ENCODE peak calls at places on chromosomes 6 and 20, in five cellular contexts. One of them, this sample, is unnamed.

GRCh38 chr6:165616116-165616515 is 46.9 kb downstream of the PDE10A start:
- DNase-seq in head of caudate nucleus: no peak
- DNase-seq in GM23338: no peak
- DNase-seq in AG08395: peak
- DNase-seq in mucosa of descending colon: no peak
- DNase-seq in this sample: no peak

GRCh38 chr20:15547109-15547508 is 1026.1 kb downstream of the KIF16B start:
- DNase-seq in mucosa of descending colon: no peak
- DNase-seq in GM23338: no peak
- DNase-seq in AG08395: no peak
- DNase-seq in head of caudate nucleus: no peak
- DNase-seq in this sample: no peak

GRCh38 chr20:36063916-36064660 is 90.5 kb upstream of the EPB41L1 start:
- DNase-seq in head of caudate nucleus: peak
- DNase-seq in AG08395: no peak
- DNase-seq in mucosa of descending colon: no peak
- DNase-seq in GM23338: no peak
- DNase-seq in this sample: no peak

GRCh38 chr6:119207973-119208725 is 129.7 kb upstream of the FAM184A start:
- DNase-seq in mucosa of descending colon: no peak
- DNase-seq in GM23338: no peak
- DNase-seq in head of caudate nucleus: no peak
- DNase-seq in AG08395: peak
- DNase-seq in this sample: no peak

GRCh38 chr6:145483191-145483996 is 251.9 kb downstream of the EPM2A start:
- DNase-seq in GM23338: peak
- DNase-seq in AG08395: no peak
- DNase-seq in mucosa of descending colon: no peak
- DNase-seq in head of caudate nucleus: no peak
- DNase-seq in this sample: no peak

GRCh38 chr20:34824026-34824860 is 1.2 kb downstream of the NCOA6 start:
- DNase-seq in mucosa of descending colon: peak
- DNase-seq in head of caudate nucleus: peak
- DNase-seq in GM23338: peak
- DNase-seq in AG08395: peak
- DNase-seq in this sample: peak

GRCh38 chr6:73811706-73812105 is 115.7 kb downstream of the CD109 start:
- DNase-seq in head of caudate nucleus: no peak
- DNase-seq in AG08395: no peak
- DNase-seq in mucosa of descending colon: no peak
- DNase-seq in GM23338: no peak
- DNase-seq in this sample: no peak

GRCh38 chr6:154792761-154793160 is 59.5 kb downstream of the SCAF8 start:
- DNase-seq in head of caudate nucleus: no peak
- DNase-seq in GM23338: no peak
- DNase-seq in mucosa of descending colon: no peak
- DNase-seq in AG08395: no peak
- DNase-seq in this sample: no peak

GRCh38 chr20:18496740-18497592 is at the start of gene RBBP9:
- DNase-seq in head of caudate nucleus: peak
- DNase-seq in AG08395: peak
- DNase-seq in mucosa of descending colon: peak
- DNase-seq in GM23338: peak
- DNase-seq in this sample: peak

GRCh38 chr6:170132561-170132991 is 158.3 kb downstream of the DLL1 start:
- DNase-seq in GM23338: no peak
- DNase-seq in head of caudate nucleus: no peak
- DNase-seq in AG08395: no peak
- DNase-seq in mucosa of descending colon: no peak
- DNase-seq in this sample: peak